ENCODE peak calls at places on chromosomes 4 and X, in five cellular contexts. N is left lung, L is SW480, Q is skeletal muscle cell, X is RCC 7860. H is an unnamed sample.

GRCh38 chr4:156677136-156677535 is 294.5 kb downstream of the PDGFC start:
- DNase-seq in L (peak; percentile 41), Q (peak; percentile 25), X (no peak), N (no peak), H (peak; percentile 34)

GRCh38 chr4:1474126-1475090 is 68.2 kb upstream of the NKX1-1 start:
- DNase-seq in L (no peak), N (peak; percentile 10), X (no peak), Q (no peak), H (no peak)

GRCh38 chrX:21800344-21800770 is 39.1 kb upstream of the MBTPS2 start:
- DNase-seq in Q (no peak), X (peak; percentile 13), N (no peak), L (no peak), H (peak; percentile 13)

GRCh38 chrX:24301060-24301459 is 12.8 kb downstream of the SUPT20HL2 start:
- DNase-seq in N (no peak), X (no peak), Q (no peak), L (no peak), H (no peak)

GRCh38 chr4:73257995-73258667 is 467 bp downstream of the ANKRD17 start:
- DNase-seq in Q (peak; percentile 12), N (peak; percentile 33), L (peak; percentile 20), X (peak; percentile 16), H (peak; percentile 40)

GRCh38 chr4:93466440-93466839 is 362.1 kb upstream of the ATOH1 start:
- DNase-seq in Q (no peak), L (no peak), N (no peak), X (no peak), H (no peak)

GRCh38 chrX:42720209-42720608 is 57.8 kb downstream of the PPP1R2C start:
- DNase-seq in N (no peak), L (no peak), X (no peak), Q (no peak), H (no peak)

GRCh38 chr4:40594261-40595178 is 35.1 kb downstream of the RBM47 start:
- DNase-seq in L (no peak), X (no peak), Q (no peak), N (no peak), H (no peak)

GRCh38 chr4:122383341-122383740 is 4.5 kb downstream of the ADAD1 start:
- DNase-seq in X (no peak), Q (no peak), N (no peak), L (no peak), H (no peak)

GRCh38 chr4:90095000-90095399 is 32.2 kb upstream of the CCSER1 start:
- DNase-seq in X (no peak), Q (no peak), N (no peak), L (no peak), H (no peak)